ENCODE peak calls at places on chromosomes 1 and 21, in five cellular contexts. Z is NCI-H1092 treated with DMSO at 0.1 percent for 48 hours, Y is NCI-H345, U is colonic mucosa, G is A549. X is an unnamed sample.

GRCh38 chr1:246092136-246092535 is 414.9 kb downstream of the SMYD3 start:
- DNase-seq in Z (no peak), Y (no peak), U (no peak), G (no peak), X (no peak)

GRCh38 chr1:171113377-171113776 is 22.7 kb downstream of the FMO3 start:
- DNase-seq in Z (no peak), Y (no peak), U (no peak), G (no peak), X (no peak)

GRCh38 chr1:78284354-78284753 is 206.4 kb upstream of the PTGFR start:
- DNase-seq in Z (no peak), Y (no peak), U (no peak), G (no peak), X (no peak)

GRCh38 chr1:202270871-202271326 is 70.8 kb downstream of the UBE2T start:
- DNase-seq in Z (peak), Y (peak), U (no peak), G (no peak), X (no peak)

GRCh38 chr1:93448292-93448982 is 519 bp downstream of the FNBP1L start:
- DNase-seq in Z (peak), Y (peak), U (peak), G (peak), X (no peak)

GRCh38 chr1:43824795-43825194 is 108.8 kb upstream of the ARTN start:
- DNase-seq in Z (no peak), Y (no peak), U (no peak), G (no peak), X (no peak)

GRCh38 chr1:62358974-62359373 is 39.7 kb upstream of the KANK4 start:
- DNase-seq in Z (no peak), Y (peak), U (no peak), G (no peak), X (no peak)

GRCh38 chr1:156807627-156808026 is 9.0 kb downstream of the SH2D2A start:
- DNase-seq in Z (no peak), Y (no peak), U (no peak), G (no peak), X (no peak)

GRCh38 chr1:56189946-56190920 is 389.1 kb downstream of the PLPP3 start:
- DNase-seq in Z (no peak), Y (no peak), U (no peak), G (no peak), X (no peak)

GRCh38 chr21:33658919-33659318 is 16.6 kb downstream of the ITSN1 start:
- DNase-seq in Z (no peak), Y (no peak), U (no peak), G (no peak), X (no peak)

GRCh38 chr21:37478821-37479220 is 112.2 kb downstream of the DYRK1A start:
- DNase-seq in Z (no peak), Y (no peak), U (no peak), G (no peak), X (no peak)

GRCh38 chr1:197342044-197342565 is 74.1 kb downstream of the CRB1 start:
- DNase-seq in Z (no peak), Y (no peak), U (no peak), G (no peak), X (peak)

GRCh38 chr1:55044617-55045397 is 5.5 kb downstream of the PCSK9 start:
- DNase-seq in Z (no peak), Y (no peak), U (no peak), G (no peak), X (no peak)

GRCh38 chr21:33289199-33289819 is 23.1 kb downstream of the IL10RB start:
- DNase-seq in Z (no peak), Y (no peak), U (no peak), G (no peak), X (peak)

GRCh38 chr1:181607524-181607923 is 124.2 kb downstream of the CACNA1E start:
- DNase-seq in Z (no peak), Y (no peak), U (no peak), G (no peak), X (no peak)

GRCh38 chr1:54245501-54245900 is 45.5 kb downstream of the MRPL37 start:
- DNase-seq in Z (no peak), Y (no peak), U (no peak), G (no peak), X (peak)

GRCh38 chr1:177091036-177091435 is 73.5 kb downstream of the ASTN1 start:
- DNase-seq in Z (no peak), Y (no peak), U (no peak), G (no peak), X (no peak)

GRCh38 chr1:17458794-17459193 is 19.3 kb upstream of the RCC2 start:
- DNase-seq in Z (no peak), Y (no peak), U (no peak), G (no peak), X (no peak)

GRCh38 chr1:80962559-80962958 is 838.2 kb upstream of the ADGRL2 start:
- DNase-seq in Z (no peak), Y (no peak), U (no peak), G (no peak), X (no peak)

GRCh38 chr1:64073705-64074104 is 129.7 kb upstream of the UBE2U start:
- DNase-seq in Z (no peak), Y (no peak), U (no peak), G (no peak), X (no peak)

GRCh38 chr21:35475768-35476167 is 426.7 kb upstream of the RUNX1 start:
- DNase-seq in Z (no peak), Y (no peak), U (no peak), G (no peak), X (peak)

GRCh38 chr1:192654120-192654519 is 18.2 kb downstream of the RGS13 start:
- DNase-seq in Z (no peak), Y (no peak), U (no peak), G (no peak), X (no peak)

GRCh38 chr1:41925712-41926111 is 7.0 kb upstream of the HIVEP3 start:
- DNase-seq in Z (no peak), Y (no peak), U (no peak), G (no peak), X (no peak)

GRCh38 chr1:94413311-94413710 is 4.9 kb upstream of the ABCD3 start:
- DNase-seq in Z (no peak), Y (no peak), U (no peak), G (no peak), X (no peak)

GRCh38 chr1:93681095-93681548 is 515 bp downstream of the BCAR3 start:
- DNase-seq in Z (no peak), Y (no peak), U (no peak), G (no peak), X (no peak)

GRCh38 chr1:147177611-147178370 is 5.5 kb upstream of the PRKAB2 start:
- DNase-seq in Z (no peak), Y (no peak), U (peak), G (no peak), X (no peak)

GRCh38 chr21:41817228-41817627 is 50.4 kb upstream of the RIPK4 start:
- DNase-seq in Z (peak), Y (peak), U (peak), G (peak), X (peak)

GRCh38 chr1:156772728-156773497 is 5.6 kb downstream of the PRCC start:
- DNase-seq in Z (no peak), Y (no peak), U (no peak), G (no peak), X (no peak)

GRCh38 chr1:9061949-9062555 is 7.4 kb downstream of the SLC2A5 start:
- DNase-seq in Z (no peak), Y (no peak), U (no peak), G (no peak), X (no peak)

GRCh38 chr1:66452162-66452561 is 81.8 kb upstream of the SGIP1 start:
- DNase-seq in Z (no peak), Y (no peak), U (no peak), G (no peak), X (no peak)

GRCh38 chr1:243287652-243288051 is 31.8 kb downstream of the SDCCAG8 start:
- DNase-seq in Z (no peak), Y (no peak), U (no peak), G (no peak), X (peak)

GRCh38 chr1:190129367-190129766 is 348.3 kb downstream of the BRINP3 start:
- DNase-seq in Z (no peak), Y (no peak), U (no peak), G (no peak), X (no peak)

GRCh38 chr1:222529916-222530315 is 18.0 kb downstream of the HHIPL2 start:
- DNase-seq in Z (no peak), Y (no peak), U (no peak), G (no peak), X (no peak)

GRCh38 chr1:81174052-81174451 is 626.7 kb upstream of the ADGRL2 start:
- DNase-seq in Z (no peak), Y (no peak), U (no peak), G (no peak), X (no peak)

GRCh38 chr1:41599912-41600311 is 115.4 kb upstream of the EDN2 start:
- DNase-seq in Z (no peak), Y (no peak), U (no peak), G (no peak), X (no peak)

GRCh38 chr1:2344744-2345296 is 46.5 kb downstream of the MORN1 start:
- DNase-seq in Z (no peak), Y (no peak), U (no peak), G (no peak), X (no peak)

GRCh38 chr1:68046885-68047658 is 3.4 kb downstream of the DIRAS3 start:
- DNase-seq in Z (no peak), Y (no peak), U (no peak), G (no peak), X (no peak)

GRCh38 chr21:40049959-40050290 is 182.7 kb downstream of the PCP4 start:
- DNase-seq in Z (peak), Y (peak), U (no peak), G (no peak), X (no peak)

X was measured in A172.